ENCODE peak calls at places on chromosomes 6 and 20, in seven cellular contexts. U is breast epithelium; M is fibroblast of lung; V is BJ; S is NCI-H1417; B is stimulated activated CD4-positive, alpha-beta T cell treated with anti-CD3 and anti-CD28 coated beads, Interleukin-4, amount 100 ng/mL, for 24 hours; T is non-pigmented ciliary epithelial cell. J is an unnamed sample.

GRCh38 chr6:8243462-8243861 is 141.1 kb upstream of the EEF1E1 start:
- DNase-seq in U (no peak), M (no peak), V (no peak), S (no peak), B (no peak), T (peak), J (no peak)

GRCh38 chr6:75207211-75207984 is 1.5 kb upstream of the COL12A1 start:
- DNase-seq in U (no peak), M (peak), V (no peak), S (no peak), B (no peak), T (no peak), J (no peak)

GRCh38 chr20:59628171-59628570 is 23.8 kb downstream of the PHACTR3 start:
- DNase-seq in U (no peak), M (no peak), V (no peak), S (no peak), B (no peak), T (no peak), J (no peak)

GRCh38 chr6:5054427-5054873 is 30.7 kb upstream of the PPP1R3G start:
- DNase-seq in U (no peak), M (no peak), V (no peak), S (no peak), B (no peak), T (peak), J (no peak)

GRCh38 chr6:39819676-39820075 is 27.5 kb downstream of the DAAM2 start:
- DNase-seq in U (no peak), M (no peak), V (no peak), S (no peak), B (no peak), T (no peak), J (no peak)

GRCh38 chr6:69868961-69869360 is 2.6 kb downstream of the COL19A1 start:
- DNase-seq in U (no peak), M (no peak), V (no peak), S (no peak), B (no peak), T (no peak), J (no peak)

GRCh38 chr20:1924910-1925861 is 30.0 kb downstream of the SIRPA start:
- DNase-seq in U (no peak), M (no peak), V (no peak), S (no peak), B (no peak), T (no peak), J (no peak)

GRCh38 chr6:38871745-38872568 is 156.8 kb downstream of the DNAH8 start:
- DNase-seq in U (no peak), M (peak), V (peak), S (peak), B (peak), T (peak), J (peak)

GRCh38 chr6:15491986-15492269 is 170.9 kb downstream of the DTNBP1 start:
- DNase-seq in U (no peak), M (no peak), V (no peak), S (no peak), B (no peak), T (no peak), J (no peak)

GRCh38 chr20:34363062-34364012 is at the start of gene ITCH:
- DNase-seq in U (peak), M (peak), V (peak), S (peak), B (peak), T (peak), J (peak)

GRCh38 chr6:26104457-26105108 is 17.4 kb downstream of the HFE start:
- DNase-seq in U (no peak), M (no peak), V (no peak), S (peak), B (no peak), T (no peak), J (no peak)

GRCh38 chr6:144171406-144171805 is 21.1 kb downstream of the STX11 start:
- DNase-seq in U (no peak), M (no peak), V (no peak), S (no peak), B (no peak), T (no peak), J (no peak)

GRCh38 chr6:136069119-136069518 is 181.0 kb downstream of the MTFR2 start:
- DNase-seq in U (no peak), M (peak), V (no peak), S (no peak), B (no peak), T (no peak), J (no peak)

GRCh38 chr6:170057961-170058877 is 232.7 kb downstream of the DLL1 start:
- DNase-seq in U (peak), M (no peak), V (no peak), S (no peak), B (no peak), T (no peak), J (no peak)